ENCODE peak calls at places on chromosomes 7 and 10, in nine cellular contexts. I, A, T, W, G, U, E, C and X are unnamed samples.

GRCh38 chr7:143354376-143354775 is 8.1 kb downstream of the FAM131B start:
- DNase-seq in I (no peak), A (no peak), T (no peak), W (no peak), G (no peak), U (no peak), E (no peak), C (no peak), X (no peak)

GRCh38 chr10:125014984-125015944 is 73.3 kb downstream of the ZRANB1 start:
- DNase-seq in I (no peak), A (no peak), T (no peak), W (peak), G (no peak), U (peak), E (no peak), C (no peak), X (peak)

GRCh38 chr7:55502988-55503514 is 69.3 kb downstream of the VOPP1 start:
- DNase-seq in I (no peak), A (no peak), T (no peak), W (no peak), G (no peak), U (no peak), E (no peak), C (no peak), X (no peak)

GRCh38 chr10:13775786-13776780 is 189.3 kb downstream of the PRPF18 start:
- DNase-seq in I (no peak), A (no peak), T (peak), W (no peak), G (no peak), U (no peak), E (no peak), C (no peak), X (no peak)

GRCh38 chr7:16431646-16432424 is 10.5 kb upstream of the CRPPA start:
- DNase-seq in I (peak), A (no peak), T (no peak), W (peak), G (peak), U (no peak), E (peak), C (peak), X (no peak)

GRCh38 chr7:19181634-19182033 is 36.4 kb upstream of the FERD3L start:
- DNase-seq in I (no peak), A (no peak), T (no peak), W (no peak), G (no peak), U (no peak), E (no peak), C (no peak), X (no peak)

GRCh38 chr7:98085674-98086073 is 21.0 kb upstream of the LMTK2 start:
- DNase-seq in I (no peak), A (no peak), T (no peak), W (no peak), G (no peak), U (no peak), E (no peak), C (no peak), X (no peak)

GRCh38 chr10:30786906-30787305 is 157.4 kb upstream of the LYZL2 start:
- DNase-seq in I (no peak), A (no peak), T (no peak), W (no peak), G (no peak), U (no peak), E (no peak), C (no peak), X (no peak)

GRCh38 chr7:105205592-105206211 is 183.0 kb downstream of the SRPK2 start:
- DNase-seq in I (peak), A (no peak), T (no peak), W (peak), G (no peak), U (no peak), E (no peak), C (no peak), X (no peak)

GRCh38 chr7:86282014-86282682 is 361.6 kb upstream of the GRM3 start:
- DNase-seq in I (no peak), A (no peak), T (no peak), W (no peak), G (no peak), U (peak), E (no peak), C (peak), X (peak)

GRCh38 chr7:150369740-150370501 is 1.3 kb downstream of the REPIN1 start:
- DNase-seq in I (peak), A (no peak), T (no peak), W (no peak), G (no peak), U (no peak), E (no peak), C (no peak), X (no peak)

GRCh38 chr10:96337106-96337505 is 21.7 kb downstream of the OPALIN start:
- DNase-seq in I (no peak), A (no peak), T (no peak), W (no peak), G (no peak), U (no peak), E (no peak), C (no peak), X (no peak)

GRCh38 chr10:120651000-120651399 is 194.0 kb downstream of the PLPP4 start:
- DNase-seq in I (no peak), A (no peak), T (no peak), W (no peak), G (no peak), U (no peak), E (no peak), C (no peak), X (no peak)

GRCh38 chr7:19122018-19122588 is 4.7 kb upstream of the TWIST1 start:
- DNase-seq in I (no peak), A (no peak), T (no peak), W (no peak), G (peak), U (no peak), E (no peak), C (no peak), X (no peak)

GRCh38 chr10:16195178-16195769 is 241.5 kb upstream of the PTER start:
- DNase-seq in I (peak), A (no peak), T (no peak), W (no peak), G (no peak), U (no peak), E (no peak), C (no peak), X (no peak)

GRCh38 chr7:117020605-117021002 is 67.3 kb downstream of the ST7 start:
- DNase-seq in I (no peak), A (no peak), T (no peak), W (no peak), G (no peak), U (no peak), E (no peak), C (no peak), X (no peak)

GRCh38 chr7:138891446-138891810 is 89.8 kb downstream of the KIAA1549 start:
- DNase-seq in I (no peak), A (no peak), T (no peak), W (no peak), G (no peak), U (no peak), E (no peak), C (no peak), X (no peak)

GRCh38 chr7:36777062-36777461 is 52.8 kb upstream of the AOAH start:
- DNase-seq in I (peak), A (no peak), T (no peak), W (peak), G (no peak), U (no peak), E (no peak), C (no peak), X (no peak)